ENCODE peak calls at places on chromosome X, in six cellular contexts. Q is lower lobe of right lung, X is heart right ventricle, J is SK-N-SH, M is GM23338, Z is bronchial epithelial cell. U is an unnamed sample.

GRCh38 chrX:118730500-118731247 is 3.3 kb downstream of the IL13RA1 start:
- DNase-seq in Q (no peak), X (no peak), J (no peak), M (no peak), Z (peak; percentile 83), U (peak; percentile 43)

GRCh38 chrX:108740299-108740774 is 4.0 kb upstream of the IRS4 start:
- DNase-seq in Q (no peak), X (no peak), J (no peak), M (no peak), Z (no peak), U (no peak)

GRCh38 chrX:77070108-77070918 is 376.9 kb upstream of the FGF16 start:
- DNase-seq in Q (no peak), X (no peak), J (no peak), M (no peak), Z (no peak), U (no peak)

GRCh38 chrX:65677954-65678469 is 10.6 kb downstream of the MSN start:
- DNase-seq in Q (no peak), X (no peak), J (no peak), M (no peak), Z (peak; percentile 91), U (no peak)

GRCh38 chrX:99398578-99398977 is 1011.5 kb downstream of the PCDH19 start:
- DNase-seq in Q (no peak), X (no peak), J (no peak), M (peak; percentile 7), Z (no peak), U (no peak)

GRCh38 chrX:63922221-63922620 is 137.2 kb upstream of the ARHGEF9 start:
- DNase-seq in Q (no peak), X (no peak), J (no peak), M (no peak), Z (peak; percentile 27), U (no peak)

GRCh38 chrX:41723305-41723704 is 676 bp upstream of the GPR82 start:
- DNase-seq in Q (no peak), X (no peak), J (no peak), M (no peak), Z (no peak), U (no peak)

GRCh38 chrX:25968920-25969319 is 169.2 kb upstream of the MAGEB18 start:
- DNase-seq in Q (no peak), X (no peak), J (peak; percentile 35), M (peak; percentile 76), Z (peak; percentile 15), U (peak; percentile 37)

GRCh38 chrX:23784487-23785301 is 1.7 kb downstream of the SAT1 start:
- DNase-seq in Q (no peak), X (no peak), J (no peak), M (no peak), Z (peak; percentile 76), U (no peak)

GRCh38 chrX:44494357-44494756 is 48.3 kb downstream of the FUNDC1 start:
- DNase-seq in Q (no peak), X (no peak), J (no peak), M (no peak), Z (no peak), U (no peak)

GRCh38 chrX:14080031-14080430 is 50.3 kb upstream of the GEMIN8 start:
- DNase-seq in Q (no peak), X (no peak), J (no peak), M (no peak), Z (peak; percentile 62), U (no peak)

GRCh38 chrX:120446503-120446902 is 22.6 kb downstream of the LAMP2 start:
- DNase-seq in Q (no peak), X (no peak), J (no peak), M (no peak), Z (peak; percentile 13), U (no peak)

GRCh38 chrX:16213970-16214369 is 46.7 kb downstream of the MAGEB17 start:
- DNase-seq in Q (no peak), X (no peak), J (no peak), M (no peak), Z (no peak), U (no peak)

GRCh38 chrX:44143061-44143602 is 169.9 kb upstream of the NDP start:
- DNase-seq in Q (no peak), X (no peak), J (no peak), M (no peak), Z (peak; percentile 2), U (no peak)

GRCh38 chrX:140164383-140164782 is 199.1 kb upstream of the CXorf66 start:
- DNase-seq in Q (no peak), X (no peak), J (no peak), M (no peak), Z (no peak), U (no peak)

GRCh38 chrX:7244400-7244799 is 96.4 kb upstream of the PUDP start:
- DNase-seq in Q (no peak), X (no peak), J (no peak), M (no peak), Z (no peak), U (no peak)

GRCh38 chrX:69195197-69195596 is 29.9 kb upstream of the PJA1 start:
- DNase-seq in Q (no peak), X (no peak), J (peak; percentile 46), M (no peak), Z (no peak), U (no peak)

GRCh38 chrX:80489166-80489565 is 68.9 kb downstream of the TENT5D start:
- DNase-seq in Q (no peak), X (no peak), J (no peak), M (no peak), Z (no peak), U (no peak)

GRCh38 chrX:129779747-129780146 is at the start of gene SASH3:
- DNase-seq in Q (peak; percentile 82), X (peak; percentile 38), J (no peak), M (no peak), Z (no peak), U (no peak)

GRCh38 chrX:113212052-113212451 is 371.4 kb upstream of the AMOT start:
- DNase-seq in Q (no peak), X (no peak), J (no peak), M (no peak), Z (no peak), U (no peak)

GRCh38 chrX:139559383-139560042 is 29.0 kb downstream of the F9 start:
- DNase-seq in Q (no peak), X (no peak), J (peak; percentile 20), M (peak; percentile 63), Z (peak; percentile 54), U (peak; percentile 30)

GRCh38 chrX:18649498-18649951 is 22.4 kb downstream of the RS1 start:
- DNase-seq in Q (peak; percentile 75), X (no peak), J (no peak), M (peak; percentile 46), Z (no peak), U (peak; percentile 59)

GRCh38 chrX:134782796-134783195 is 124.5 kb upstream of the PLAC1 start:
- DNase-seq in Q (no peak), X (no peak), J (peak; percentile 23), M (peak; percentile 35), Z (peak; percentile 44), U (no peak)

GRCh38 chrX:44061940-44062339 is 88.8 kb upstream of the NDP start:
- DNase-seq in Q (no peak), X (no peak), J (no peak), M (no peak), Z (no peak), U (no peak)

GRCh38 chrX:95290455-95290854 is 1394.2 kb upstream of the DIAPH2 start:
- DNase-seq in Q (no peak), X (no peak), J (no peak), M (no peak), Z (peak; percentile 13), U (no peak)

GRCh38 chrX:65014230-65014629 is 38.0 kb upstream of the ZC4H2 start:
- DNase-seq in Q (no peak), X (no peak), J (no peak), M (no peak), Z (no peak), U (no peak)

GRCh38 chrX:70664726-70665125 is 220.1 kb downstream of the DLG3 start:
- DNase-seq in Q (no peak), X (no peak), J (peak; percentile 13), M (peak; percentile 51), Z (peak; percentile 44), U (peak; percentile 15)

GRCh38 chrX:17242470-17242869 is 132.5 kb upstream of the NHS start:
- DNase-seq in Q (no peak), X (no peak), J (peak; percentile 57), M (peak; percentile 62), Z (peak; percentile 44), U (peak; percentile 69)

GRCh38 chrX:85963736-85964135 is 83.6 kb downstream of the CHM start:
- DNase-seq in Q (no peak), X (no peak), J (no peak), M (no peak), Z (peak; percentile 56), U (no peak)

GRCh38 chrX:140521393-140521792 is 16.5 kb upstream of the SOX3 start:
- DNase-seq in Q (no peak), X (no peak), J (no peak), M (no peak), Z (no peak), U (no peak)

GRCh38 chrX:115591420-115591819 is 30.4 kb downstream of the PLS3 start:
- DNase-seq in Q (no peak), X (no peak), J (no peak), M (no peak), Z (no peak), U (no peak)

GRCh38 chrX:151448509-151448908 is 51.5 kb downstream of the VMA21 start:
- DNase-seq in Q (no peak), X (no peak), J (no peak), M (no peak), Z (no peak), U (no peak)

GRCh38 chrX:13646154-13646549 is 6.8 kb upstream of the TCEANC start:
- DNase-seq in Q (peak; percentile 50), X (peak; percentile 41), J (peak; percentile 40), M (peak; percentile 76), Z (peak; percentile 37), U (peak; percentile 70)

GRCh38 chrX:67700607-67701006 is 156.8 kb downstream of the AR start:
- DNase-seq in Q (no peak), X (no peak), J (no peak), M (no peak), Z (peak; percentile 13), U (no peak)
- H3K4me3 ChIP-seq in Q (no peak overlapping the region), X (no peak overlapping the region), J (no peak overlapping the region), M (no peak overlapping the region), Z (no peak overlapping the region), U (no peak overlapping the region)

GRCh38 chrX:72016881-72017783 is 106.5 kb downstream of the NHSL2 start:
- DNase-seq in Q (no peak), X (no peak), J (no peak), M (no peak), Z (no peak), U (no peak)
- H3K27me3 ChIP-seq in Q (no peaks in the 10 kb centered on the region), X (no peaks in the 10 kb centered on the region), J (peaks cover 23% of the 10 kb centered on the region), M (peaks cover 11% of the 10 kb centered on the region), Z (peaks cover 3% of the 10 kb centered on the region), U (peaks cover 2% of the 10 kb centered on the region)

GRCh38 chrX:72714471-72714916 is 388 bp upstream of the PHKA1 start:
- DNase-seq in Q (peak; percentile 65), X (peak; percentile 67), J (peak; percentile 66), M (peak; percentile 64), Z (peak; percentile 53), U (peak; percentile 63)
- H3K4me3 ChIP-seq in Q (peak overlapping the region; percentile 54), X (peak overlapping the region; percentile 39), J (peak overlapping the region; percentile 66), M (peak overlapping the region; percentile 64), Z (peak overlapping the region; percentile 49), U (peak overlapping the region; percentile 44)

DNA sequence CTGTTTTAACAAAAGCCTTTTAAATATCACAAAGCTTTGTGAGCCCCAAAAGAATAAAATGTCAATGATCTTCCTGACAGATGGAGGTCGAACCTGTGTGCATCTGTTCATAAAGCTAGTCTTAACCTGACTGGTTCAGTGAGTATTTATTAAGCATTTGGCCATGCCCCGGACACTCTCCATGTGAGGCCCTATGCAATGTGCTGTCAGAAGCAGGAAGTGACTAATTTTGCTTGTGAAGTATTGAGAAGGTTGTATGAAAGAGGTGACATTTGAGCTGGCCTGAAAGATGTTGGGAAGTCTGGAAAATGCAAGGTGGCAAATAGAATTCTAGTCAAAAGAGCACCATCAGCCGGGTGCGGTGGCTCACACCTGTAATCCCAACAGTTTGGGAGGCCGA is 171.4 kb downstream of the MSL3 start:
- DNase-seq in Q (no peak), X (no peak), J (no peak), M (no peak), Z (peak; percentile 64), U (no peak)
- H3K27me3 ChIP-seq in Q (no peaks in the 10 kb centered on the region), X (no peaks in the 10 kb centered on the region), J (peaks cover 8% of the 10 kb centered on the region), M (no peaks in the 10 kb centered on the region), Z (no peaks in the 10 kb centered on the region), U (no peaks in the 10 kb centered on the region)

U was measured in H7.